ENCODE peak calls at places on chromosomes 2 and 18, in six cellular contexts. Q is HCT116, C is right lobe of liver, Z is A549, Y is uterus, F is stomach. N is an unnamed sample. For H3K9me3, the result is how much of the 10 kb centered on the place peaks cover.

GRCh38 chr2:240392948-240393830 is 42.3 kb upstream of the GPC1 start:
- DNase-seq in Q (no peak), C (peak), Z (no peak), Y (no peak), F (no peak), N (peak)

GRCh38 chr2:165681841-165682240 is 112.2 kb downstream of the GALNT3 start:
- DNase-seq in Q (no peak), C (no peak), Z (no peak), Y (no peak), F (no peak), N (no peak)

GRCh38 chr18:36255072-36255708 is 42.3 kb upstream of the FHOD3 start:
- DNase-seq in Q (no peak), C (no peak), Z (no peak), Y (no peak), F (no peak), N (no peak)

GRCh38 chr18:54257015-54257414 is 12.3 kb upstream of the POLI start:
- DNase-seq in Q (no peak), C (no peak), Z (no peak), Y (no peak), F (no peak), N (no peak)

GRCh38 chr2:173831312-173832229 is 133.6 kb downstream of the SP3 start:
- DNase-seq in Q (no peak), C (no peak), Z (no peak), Y (peak), F (no peak), N (no peak)

GRCh38 chr2:120958623-120959366 is 223.1 kb downstream of the GLI2 start:
- DNase-seq in Q (no peak), C (no peak), Z (no peak), Y (no peak), F (no peak), N (no peak)

GRCh38 chr2:239445771-239446524 is 45.1 kb upstream of the HDAC4 start:
- DNase-seq in Q (no peak), C (no peak), Z (no peak), Y (no peak), F (no peak), N (no peak)

GRCh38 chr2:83862636-83863035 is 596.4 kb downstream of the SUCLG1 start:
- DNase-seq in Q (no peak), C (no peak), Z (no peak), Y (no peak), F (no peak), N (no peak)

GRCh38 chr18:23291456-23292205 is 156.3 kb downstream of the CABLES1 start:
- DNase-seq in Q (peak), C (no peak), Z (no peak), Y (no peak), F (no peak), N (no peak)

GRCh38 chr18:24488824-24489493 is 28.5 kb downstream of the HRH4 start:
- DNase-seq in Q (peak), C (no peak), Z (peak), Y (no peak), F (no peak), N (no peak)

GRCh38 chr2:44777542-44777941 is 164.0 kb upstream of the SIX3 start:
- DNase-seq in Q (no peak), C (no peak), Z (no peak), Y (no peak), F (no peak), N (peak)

GRCh38 chr2:25912851-25913695 is 34.8 kb upstream of the ASXL2 start:
- DNase-seq in Q (no peak), C (no peak), Z (no peak), Y (no peak), F (no peak), N (no peak)

GRCh38 chr2:149058936-149059335 is 20.4 kb downstream of the LYPD6B start:
- DNase-seq in Q (no peak), C (no peak), Z (no peak), Y (no peak), F (no peak), N (no peak)

GRCh38 chr2:218745160-218745558 is 34.5 kb downstream of the TTLL4 start:
- DNase-seq in Q (no peak), C (no peak), Z (peak), Y (no peak), F (no peak), N (no peak)

GRCh38 chr2:40511661-40512213 is 59.8 kb upstream of the SLC8A1 start:
- DNase-seq in Q (no peak), C (no peak), Z (no peak), Y (peak), F (no peak), N (no peak)

GRCh38 chr18:1361931-1362330 is 457.3 kb downstream of the ADCYAP1 start:
- DNase-seq in Q (no peak), C (no peak), Z (no peak), Y (no peak), F (no peak), N (no peak)

GRCh38 chr18:8952796-8953760 is 149.4 kb upstream of the NDUFV2 start:
- DNase-seq in Q (no peak), C (no peak), Z (no peak), Y (no peak), F (no peak), N (no peak)

GRCh38 chr2:143908843-143909242 is 611.1 kb downstream of the ZEB2 start:
- DNase-seq in Q (no peak), C (no peak), Z (no peak), Y (no peak), F (no peak), N (no peak)

GRCh38 chr2:239518286-239519080 is 117.7 kb upstream of the HDAC4 start:
- DNase-seq in Q (no peak), C (no peak), Z (no peak), Y (no peak), F (no peak), N (no peak)

GRCh38 chr2:233828546-233829192 is 25.7 kb downstream of the HJURP start:
- DNase-seq in Q (no peak), C (no peak), Z (no peak), Y (no peak), F (peak), N (peak)

GRCh38 chr2:16727256-16727655 is 61.6 kb upstream of the CYRIA start:
- DNase-seq in Q (no peak), C (no peak), Z (no peak), Y (no peak), F (peak), N (no peak)

GRCh38 chr2:17401096-17401495 is 117.1 kb downstream of the RAD51AP2 start:
- DNase-seq in Q (no peak), C (no peak), Z (no peak), Y (no peak), F (no peak), N (no peak)

GRCh38 chr18:24837065-24837464 is 376.6 kb downstream of the HRH4 start:
- DNase-seq in Q (no peak), C (no peak), Z (no peak), Y (no peak), F (no peak), N (no peak)

DNA sequence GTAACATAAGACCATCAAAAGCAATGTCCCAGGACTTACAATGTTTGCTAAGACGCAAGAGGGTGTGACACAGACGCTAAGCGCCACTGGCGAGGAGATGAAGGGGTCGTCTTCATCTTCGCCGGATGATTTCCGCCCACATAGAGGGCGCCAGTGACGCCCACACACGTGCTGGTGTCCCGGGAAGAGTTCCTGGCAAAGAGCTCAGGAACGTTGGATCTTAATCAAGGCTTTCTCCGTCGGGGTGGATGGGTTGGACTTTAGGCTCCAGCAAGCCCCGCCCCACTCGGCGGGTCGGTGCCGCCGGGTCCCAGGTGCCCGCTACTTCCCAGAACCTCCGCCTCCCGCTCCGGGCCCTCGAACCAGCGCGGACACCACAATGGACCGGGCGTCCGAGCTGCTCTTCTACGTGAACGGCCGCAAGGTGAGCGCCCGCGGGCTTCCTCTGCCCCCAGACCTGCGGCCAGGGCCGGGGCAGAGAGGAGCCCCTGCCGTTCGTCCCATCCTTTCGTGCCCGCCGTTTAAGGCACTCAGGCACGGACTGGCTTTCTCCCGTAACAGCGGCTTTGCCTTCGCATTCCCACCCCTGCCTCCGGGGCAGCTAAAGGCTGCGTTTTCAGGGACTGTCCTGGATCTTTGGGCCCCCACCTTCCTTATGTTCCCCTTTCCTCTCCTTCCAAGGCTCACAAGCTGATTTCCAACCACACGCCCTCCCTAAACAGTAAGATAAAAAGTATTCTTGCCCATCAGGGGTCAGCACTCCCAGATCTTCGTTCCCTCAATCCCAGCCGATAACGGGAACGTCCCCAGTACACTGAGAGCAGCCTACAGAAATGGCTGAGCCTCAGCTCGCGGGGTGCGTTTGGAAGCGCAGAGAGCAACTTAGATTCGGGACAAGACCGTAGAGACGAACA is at the start of gene AOX1:
- DNase-seq in Q (no peak), C (peak), Z (no peak), Y (peak), F (peak), N (peak)
- TF ChIP-seq POLR2A in Q (no peak), C (peak), Z (no peak), Y (no peak), F (no peak), N (no peak)

DNA sequence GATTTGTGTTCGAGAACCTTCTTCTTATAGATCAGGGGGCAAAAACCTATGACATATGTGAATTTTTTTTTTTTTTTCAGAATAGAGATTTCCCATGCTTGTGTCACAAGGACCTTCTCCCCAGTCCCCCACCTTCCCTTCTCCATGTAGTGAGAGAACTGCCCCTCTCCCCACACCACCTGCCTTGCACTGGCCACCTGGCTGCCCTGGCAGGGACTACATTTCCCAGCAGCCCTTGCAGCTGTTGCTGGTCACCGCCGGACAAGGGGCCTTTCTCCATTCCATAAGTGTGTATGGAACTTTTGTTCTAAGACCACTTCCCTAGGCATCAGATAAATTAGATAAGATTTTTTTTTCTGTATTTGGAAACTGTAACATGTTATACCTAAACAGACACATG is 22.2 kb downstream of the MBP start:
- DNase-seq in Q (no peak), C (no peak), Z (no peak), Y (no peak), F (no peak), N (no peak)
- H3K9me3 ChIP-seq in Q (under half), C (under half), Z (under half), Y (under half), F (under half), N (under half)

GRCh38 chr2:227939271-227940027 is 68.0 kb downstream of the DAW1 start:
- DNase-seq in Q (peak), C (no peak), Z (peak), Y (no peak), F (no peak), N (no peak)
- TF ChIP-seq CTCF in Q (peak), C (no peak), Z (peak), Y (no peak), F (no peak), N (no peak)

DNA sequence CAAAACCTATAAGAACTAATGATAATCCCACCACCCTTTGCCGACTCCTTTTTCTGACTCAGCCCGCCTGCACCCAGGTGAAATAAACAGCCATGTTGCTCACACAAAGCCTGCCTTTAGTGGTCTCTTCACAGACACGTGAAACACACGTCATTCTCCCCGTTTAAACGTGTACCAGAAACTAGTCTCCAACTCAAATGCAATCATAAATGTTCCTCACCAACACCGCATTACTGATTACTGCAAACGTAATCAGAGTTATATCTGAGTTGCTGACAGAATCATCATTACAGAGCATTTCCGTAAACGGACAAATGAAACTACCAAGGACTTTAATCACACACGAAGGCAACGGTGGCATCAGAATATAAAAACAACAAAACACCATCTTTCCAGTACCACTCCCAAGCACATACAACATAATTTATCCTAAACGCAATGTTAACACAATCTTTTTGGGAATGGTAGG is 1.9 kb downstream of the CLK1 start:
- DNase-seq in Q (no peak), C (no peak), Z (peak), Y (no peak), F (no peak), N (no peak)
- TF ChIP-seq POLR2A in Q (no peak), C (peak), Z (no peak), Y (peak), F (no peak), N (peak)

GRCh38 chr18:14900435-14900834 is 152.5 kb downstream of the ANKRD30B start:
- DNase-seq in Q (no peak), C (no peak), Z (no peak), Y (no peak), F (no peak), N (no peak)

GRCh38 chr18:14907420-14907819 is 159.4 kb downstream of the ANKRD30B start:
- DNase-seq in Q (no peak), C (no peak), Z (no peak), Y (no peak), F (no peak), N (no peak)

GRCh38 chr18:14908541-14908940 is 160.6 kb downstream of the ANKRD30B start:
- DNase-seq in Q (no peak), C (no peak), Z (no peak), Y (no peak), F (no peak), N (no peak)

GRCh38 chr18:14905350-14905749 is 157.4 kb downstream of the ANKRD30B start:
- DNase-seq in Q (no peak), C (no peak), Z (no peak), Y (no peak), F (no peak), N (no peak)

DNA sequence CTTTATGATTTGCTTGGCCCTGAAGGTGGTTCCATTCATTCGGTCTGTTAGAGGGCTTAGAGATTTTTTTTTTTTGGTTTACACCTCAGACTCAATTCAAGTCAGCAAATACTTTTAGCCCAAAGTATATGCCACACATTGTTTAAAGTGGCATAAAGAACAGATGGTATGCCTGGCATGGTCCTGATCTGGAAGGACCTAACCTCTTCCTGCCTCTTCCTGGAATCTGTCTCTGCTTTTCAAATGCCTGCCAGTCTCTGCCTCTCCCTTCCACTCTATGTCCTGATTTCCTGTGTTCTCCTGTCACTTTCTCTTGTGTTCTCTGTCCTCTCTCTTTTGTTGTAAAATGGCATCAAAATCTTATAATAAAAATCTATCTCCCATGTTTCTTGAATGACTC is 158.0 kb downstream of the ANKRD30B start:
- DNase-seq in Q (no peak), C (no peak), Z (no peak), Y (no peak), F (no peak), N (no peak)
- H3K9me3 ChIP-seq in Q (under half), C (under half), Z (under half), Y (under half), F (under half), N (under half)

N was measured in Peyer's patch.